ENCODE peak calls at places on chromosomes 6 and 20, in nine cellular contexts. One of them, this sample, is unnamed.

GRCh38 chr6:48775157-48775556 is 664.2 kb upstream of the PTCHD4 start:
- DNase-seq in ovary: no peak
- DNase-seq in H4: no peak
- DNase-seq in cardiac fibroblast: peak
- DNase-seq in fibroblast of mammary gland: no peak
- DNase-seq in brain microvascular endothelial cell: no peak
- DNase-seq in stimulated activated naive CD4-positive, alpha-beta T cell: no peak
- DNase-seq in AG04449: no peak
- DNase-seq in A549: no peak
- DNase-seq in this sample: peak

GRCh38 chr20:26218301-26218700 is 521.6 kb upstream of the ZNF337 start:
- DNase-seq in fibroblast of mammary gland: no peak
- DNase-seq in ovary: no peak
- DNase-seq in H4: no peak
- DNase-seq in AG04449: no peak
- DNase-seq in A549: no peak
- DNase-seq in stimulated activated naive CD4-positive, alpha-beta T cell: no peak
- DNase-seq in cardiac fibroblast: no peak
- DNase-seq in brain microvascular endothelial cell: no peak
- DNase-seq in this sample: no peak

GRCh38 chr20:20237093-20237959 is 130.6 kb upstream of the INSM1 start:
- DNase-seq in stimulated activated naive CD4-positive, alpha-beta T cell: no peak
- DNase-seq in ovary: no peak
- DNase-seq in AG04449: no peak
- DNase-seq in H4: peak
- DNase-seq in fibroblast of mammary gland: peak
- DNase-seq in A549: peak
- DNase-seq in brain microvascular endothelial cell: peak
- DNase-seq in cardiac fibroblast: peak
- DNase-seq in this sample: no peak

GRCh38 chr20:55090301-55090700 is 614.9 kb downstream of the DOK5 start:
- DNase-seq in ovary: no peak
- DNase-seq in brain microvascular endothelial cell: no peak
- DNase-seq in AG04449: no peak
- DNase-seq in cardiac fibroblast: no peak
- DNase-seq in H4: no peak
- DNase-seq in fibroblast of mammary gland: no peak
- DNase-seq in A549: no peak
- DNase-seq in stimulated activated naive CD4-positive, alpha-beta T cell: no peak
- DNase-seq in this sample: no peak

GRCh38 chr20:63097336-63097831 is 90.6 kb upstream of the BHLHE23 start:
- DNase-seq in ovary: no peak
- DNase-seq in brain microvascular endothelial cell: no peak
- DNase-seq in AG04449: no peak
- DNase-seq in A549: no peak
- DNase-seq in stimulated activated naive CD4-positive, alpha-beta T cell: no peak
- DNase-seq in cardiac fibroblast: no peak
- DNase-seq in H4: no peak
- DNase-seq in fibroblast of mammary gland: no peak
- DNase-seq in this sample: no peak

GRCh38 chr20:63053430-63054102 is 46.8 kb upstream of the BHLHE23 start:
- DNase-seq in AG04449: no peak
- DNase-seq in A549: no peak
- DNase-seq in ovary: no peak
- DNase-seq in H4: no peak
- DNase-seq in cardiac fibroblast: no peak
- DNase-seq in fibroblast of mammary gland: no peak
- DNase-seq in stimulated activated naive CD4-positive, alpha-beta T cell: no peak
- DNase-seq in brain microvascular endothelial cell: no peak
- DNase-seq in this sample: no peak

GRCh38 chr6:3722211-3722621 is 29.3 kb downstream of the PXDC1 start:
- DNase-seq in cardiac fibroblast: no peak
- DNase-seq in H4: no peak
- DNase-seq in A549: no peak
- DNase-seq in ovary: no peak
- DNase-seq in AG04449: no peak
- DNase-seq in brain microvascular endothelial cell: no peak
- DNase-seq in fibroblast of mammary gland: peak
- DNase-seq in stimulated activated naive CD4-positive, alpha-beta T cell: no peak
- DNase-seq in this sample: no peak

GRCh38 chr6:103215835-103216234 is 1643.9 kb downstream of the HACE1 start:
- DNase-seq in ovary: no peak
- DNase-seq in A549: no peak
- DNase-seq in cardiac fibroblast: no peak
- DNase-seq in fibroblast of mammary gland: no peak
- DNase-seq in AG04449: no peak
- DNase-seq in stimulated activated naive CD4-positive, alpha-beta T cell: no peak
- DNase-seq in brain microvascular endothelial cell: peak
- DNase-seq in H4: peak
- DNase-seq in this sample: no peak

GRCh38 chr6:35935469-35935868 is 14.6 kb upstream of the SRPK1 start:
- DNase-seq in stimulated activated naive CD4-positive, alpha-beta T cell: no peak
- DNase-seq in fibroblast of mammary gland: no peak
- DNase-seq in brain microvascular endothelial cell: no peak
- DNase-seq in cardiac fibroblast: no peak
- DNase-seq in AG04449: no peak
- DNase-seq in A549: no peak
- DNase-seq in ovary: no peak
- DNase-seq in H4: no peak
- DNase-seq in this sample: no peak

GRCh38 chr6:155880905-155881304 is 425.3 kb upstream of the NOX3 start:
- DNase-seq in cardiac fibroblast: peak
- DNase-seq in H4: peak
- DNase-seq in fibroblast of mammary gland: peak
- DNase-seq in A549: no peak
- DNase-seq in ovary: no peak
- DNase-seq in brain microvascular endothelial cell: peak
- DNase-seq in stimulated activated naive CD4-positive, alpha-beta T cell: no peak
- DNase-seq in AG04449: no peak
- DNase-seq in this sample: no peak

GRCh38 chr6:132060591-132060990 is 109.4 kb upstream of the CCN2 start:
- DNase-seq in A549: no peak
- DNase-seq in ovary: no peak
- DNase-seq in stimulated activated naive CD4-positive, alpha-beta T cell: no peak
- DNase-seq in brain microvascular endothelial cell: peak
- DNase-seq in fibroblast of mammary gland: peak
- DNase-seq in H4: peak
- DNase-seq in cardiac fibroblast: peak
- DNase-seq in AG04449: peak
- DNase-seq in this sample: no peak

GRCh38 chr20:37796121-37796520 is 102.3 kb downstream of the CTNNBL1 start:
- DNase-seq in brain microvascular endothelial cell: no peak
- DNase-seq in stimulated activated naive CD4-positive, alpha-beta T cell: no peak
- DNase-seq in ovary: no peak
- DNase-seq in A549: no peak
- DNase-seq in AG04449: no peak
- DNase-seq in cardiac fibroblast: peak
- DNase-seq in H4: no peak
- DNase-seq in fibroblast of mammary gland: no peak
- DNase-seq in this sample: no peak

GRCh38 chr6:160146454-160147145 is 25.0 kb downstream of the SLC22A1 start:
- DNase-seq in cardiac fibroblast: no peak
- DNase-seq in H4: no peak
- DNase-seq in stimulated activated naive CD4-positive, alpha-beta T cell: no peak
- DNase-seq in A549: no peak
- DNase-seq in ovary: no peak
- DNase-seq in AG04449: no peak
- DNase-seq in brain microvascular endothelial cell: no peak
- DNase-seq in fibroblast of mammary gland: no peak
- DNase-seq in this sample: no peak

GRCh38 chr20:32793059-32793458 is 26.7 kb upstream of the MAPRE1 start:
- DNase-seq in AG04449: no peak
- DNase-seq in stimulated activated naive CD4-positive, alpha-beta T cell: no peak
- DNase-seq in fibroblast of mammary gland: no peak
- DNase-seq in brain microvascular endothelial cell: no peak
- DNase-seq in cardiac fibroblast: no peak
- DNase-seq in ovary: no peak
- DNase-seq in H4: no peak
- DNase-seq in A549: no peak
- DNase-seq in this sample: no peak

GRCh38 chr6:29516108-29516507 is 28.4 kb upstream of the MAS1L start:
- DNase-seq in A549: no peak
- DNase-seq in stimulated activated naive CD4-positive, alpha-beta T cell: no peak
- DNase-seq in cardiac fibroblast: no peak
- DNase-seq in AG04449: no peak
- DNase-seq in H4: peak
- DNase-seq in brain microvascular endothelial cell: peak
- DNase-seq in ovary: no peak
- DNase-seq in fibroblast of mammary gland: peak
- DNase-seq in this sample: no peak

GRCh38 chr20:63145156-63145555 is 70.8 kb downstream of the YTHDF1 start:
- DNase-seq in brain microvascular endothelial cell: no peak
- DNase-seq in H4: no peak
- DNase-seq in stimulated activated naive CD4-positive, alpha-beta T cell: no peak
- DNase-seq in ovary: no peak
- DNase-seq in AG04449: no peak
- DNase-seq in cardiac fibroblast: no peak
- DNase-seq in fibroblast of mammary gland: peak
- DNase-seq in A549: no peak
- DNase-seq in this sample: no peak

GRCh38 chr20:17794400-17794799 is 94.6 kb downstream of the BANF2 start:
- DNase-seq in brain microvascular endothelial cell: no peak
- DNase-seq in ovary: no peak
- DNase-seq in AG04449: no peak
- DNase-seq in A549: no peak
- DNase-seq in cardiac fibroblast: no peak
- DNase-seq in H4: no peak
- DNase-seq in stimulated activated naive CD4-positive, alpha-beta T cell: no peak
- DNase-seq in fibroblast of mammary gland: no peak
- DNase-seq in this sample: no peak

GRCh38 chr20:58623579-58624473 is 27.3 kb upstream of the STX16 start:
- DNase-seq in fibroblast of mammary gland: peak
- DNase-seq in cardiac fibroblast: peak
- DNase-seq in stimulated activated naive CD4-positive, alpha-beta T cell: no peak
- DNase-seq in H4: peak
- DNase-seq in A549: peak
- DNase-seq in ovary: peak
- DNase-seq in AG04449: peak
- DNase-seq in brain microvascular endothelial cell: peak
- DNase-seq in this sample: peak

GRCh38 chr20:43949741-43950618 is 35.3 kb downstream of the TOX2 start:
- DNase-seq in AG04449: no peak
- DNase-seq in brain microvascular endothelial cell: peak
- DNase-seq in H4: peak
- DNase-seq in cardiac fibroblast: peak
- DNase-seq in A549: no peak
- DNase-seq in stimulated activated naive CD4-positive, alpha-beta T cell: peak
- DNase-seq in fibroblast of mammary gland: no peak
- DNase-seq in ovary: no peak
- DNase-seq in this sample: no peak

GRCh38 chr6:115360602-115361325 is 699.9 kb downstream of the FRK start:
- DNase-seq in brain microvascular endothelial cell: no peak
- DNase-seq in ovary: no peak
- DNase-seq in fibroblast of mammary gland: no peak
- DNase-seq in H4: no peak
- DNase-seq in AG04449: no peak
- DNase-seq in stimulated activated naive CD4-positive, alpha-beta T cell: no peak
- DNase-seq in A549: no peak
- DNase-seq in cardiac fibroblast: no peak
- DNase-seq in this sample: no peak

GRCh38 chr6:44432726-44433125 is 45.2 kb downstream of the CDC5L start:
- DNase-seq in stimulated activated naive CD4-positive, alpha-beta T cell: no peak
- DNase-seq in H4: no peak
- DNase-seq in A549: no peak
- DNase-seq in fibroblast of mammary gland: no peak
- DNase-seq in ovary: no peak
- DNase-seq in cardiac fibroblast: no peak
- DNase-seq in AG04449: no peak
- DNase-seq in brain microvascular endothelial cell: no peak
- DNase-seq in this sample: no peak

GRCh38 chr6:71336901-71337300 is 48.3 kb downstream of the OGFRL1 start:
- DNase-seq in fibroblast of mammary gland: no peak
- DNase-seq in H4: no peak
- DNase-seq in brain microvascular endothelial cell: no peak
- DNase-seq in AG04449: no peak
- DNase-seq in A549: no peak
- DNase-seq in stimulated activated naive CD4-positive, alpha-beta T cell: no peak
- DNase-seq in cardiac fibroblast: no peak
- DNase-seq in ovary: no peak
- DNase-seq in this sample: no peak

This sample was measured in AG09309.